ENCODE peak calls at places on chromosomes 1 and 21, in ten cellular contexts. One of them, this sample, is unnamed.
A peak's percentile ranks its signal among the peaks of the same experiment; 100 is the strongest.

GRCh38 chr1:17313910-17314309 is 5.9 kb downstream of the PADI4 start:
- DNase-seq in transverse colon: no peak
- DNase-seq in prostate gland: no peak
- DNase-seq in esophagus muscularis mucosa: no peak
- DNase-seq in spleen: no peak
- DNase-seq in breast epithelium: no peak
- DNase-seq in Panc1: no peak
- DNase-seq in HL-60: no peak
- DNase-seq in stomach: no peak
- DNase-seq in HCT116: no peak
- DNase-seq in this sample: no peak

GRCh38 chr21:36321325-36322082 is 1.5 kb downstream of the MORC3 start:
- DNase-seq in transverse colon: no peak
- DNase-seq in prostate gland: peak; percentile 17
- DNase-seq in esophagus muscularis mucosa: no peak
- DNase-seq in spleen: peak; percentile 22
- DNase-seq in breast epithelium: no peak
- DNase-seq in Panc1: no peak
- DNase-seq in HL-60: no peak
- DNase-seq in stomach: peak; percentile 33
- DNase-seq in HCT116: no peak
- DNase-seq in this sample: peak; percentile 66

GRCh38 chr1:107414550-107414949 is 273.7 kb downstream of the NTNG1 start:
- DNase-seq in transverse colon: no peak
- DNase-seq in prostate gland: no peak
- DNase-seq in esophagus muscularis mucosa: no peak
- DNase-seq in spleen: no peak
- DNase-seq in breast epithelium: no peak
- DNase-seq in Panc1: no peak
- DNase-seq in HL-60: no peak
- DNase-seq in stomach: no peak
- DNase-seq in HCT116: no peak
- DNase-seq in this sample: no peak

GRCh38 chr1:229131243-229132105 is 139.4 kb upstream of the RAB4A start:
- DNase-seq in transverse colon: no peak
- DNase-seq in prostate gland: peak; percentile 30
- DNase-seq in esophagus muscularis mucosa: no peak
- DNase-seq in spleen: no peak
- DNase-seq in breast epithelium: no peak
- DNase-seq in Panc1: no peak
- DNase-seq in HL-60: no peak
- DNase-seq in stomach: no peak
- DNase-seq in HCT116: no peak
- DNase-seq in this sample: no peak

GRCh38 chr1:119366424-119366823 is 2.2 kb upstream of the HAO2 start:
- DNase-seq in transverse colon: no peak
- DNase-seq in prostate gland: no peak
- DNase-seq in esophagus muscularis mucosa: no peak
- DNase-seq in spleen: no peak
- DNase-seq in breast epithelium: no peak
- DNase-seq in Panc1: no peak
- DNase-seq in HL-60: no peak
- DNase-seq in stomach: no peak
- DNase-seq in HCT116: no peak
- DNase-seq in this sample: no peak

GRCh38 chr1:113283914-113284313 is 106.4 kb upstream of the MAGI3 start:
- DNase-seq in transverse colon: no peak
- DNase-seq in prostate gland: no peak
- DNase-seq in esophagus muscularis mucosa: no peak
- DNase-seq in spleen: no peak
- DNase-seq in breast epithelium: no peak
- DNase-seq in Panc1: no peak
- DNase-seq in HL-60: no peak
- DNase-seq in stomach: no peak
- DNase-seq in HCT116: no peak
- DNase-seq in this sample: no peak

GRCh38 chr1:243505986-243506689 is 250.3 kb downstream of the SDCCAG8 start:
- DNase-seq in transverse colon: no peak
- DNase-seq in prostate gland: peak; percentile 61
- DNase-seq in esophagus muscularis mucosa: no peak
- DNase-seq in spleen: no peak
- DNase-seq in breast epithelium: no peak
- DNase-seq in Panc1: no peak
- DNase-seq in HL-60: no peak
- DNase-seq in stomach: no peak
- DNase-seq in HCT116: no peak
- DNase-seq in this sample: no peak

GRCh38 chr1:46446646-46447498 is 42.8 kb upstream of the DMBX1 start:
- DNase-seq in transverse colon: peak; percentile 86
- DNase-seq in prostate gland: peak; percentile 63
- DNase-seq in esophagus muscularis mucosa: no peak
- DNase-seq in spleen: peak; percentile 89
- DNase-seq in breast epithelium: peak; percentile 67
- DNase-seq in Panc1: peak; percentile 58
- DNase-seq in HL-60: no peak
- DNase-seq in stomach: peak; percentile 88
- DNase-seq in HCT116: peak; percentile 45
- DNase-seq in this sample: peak; percentile 97

GRCh38 chr1:48552420-48552819 is 80.4 kb upstream of the SPATA6 start:
- DNase-seq in transverse colon: no peak
- DNase-seq in prostate gland: no peak
- DNase-seq in esophagus muscularis mucosa: no peak
- DNase-seq in spleen: no peak
- DNase-seq in breast epithelium: no peak
- DNase-seq in Panc1: no peak
- DNase-seq in HL-60: no peak
- DNase-seq in stomach: no peak
- DNase-seq in HCT116: peak; percentile 10
- DNase-seq in this sample: peak; percentile 57

GRCh38 chr1:108592030-108592759 is 32.3 kb downstream of the EEIG2 start:
- DNase-seq in transverse colon: no peak
- DNase-seq in prostate gland: no peak
- DNase-seq in esophagus muscularis mucosa: no peak
- DNase-seq in spleen: no peak
- DNase-seq in breast epithelium: no peak
- DNase-seq in Panc1: no peak
- DNase-seq in HL-60: no peak
- DNase-seq in stomach: no peak
- DNase-seq in HCT116: no peak
- DNase-seq in this sample: no peak

GRCh38 chr1:199774433-199775089 is 252.9 kb upstream of the NR5A2 start:
- DNase-seq in transverse colon: peak; percentile 40
- DNase-seq in prostate gland: no peak
- DNase-seq in esophagus muscularis mucosa: no peak
- DNase-seq in spleen: no peak
- DNase-seq in breast epithelium: no peak
- DNase-seq in Panc1: no peak
- DNase-seq in HL-60: no peak
- DNase-seq in stomach: no peak
- DNase-seq in HCT116: no peak
- DNase-seq in this sample: no peak

GRCh38 chr21:42537106-42537742 is 23.6 kb downstream of the SLC37A1 start:
- DNase-seq in transverse colon: no peak
- DNase-seq in prostate gland: no peak
- DNase-seq in esophagus muscularis mucosa: no peak
- DNase-seq in spleen: no peak
- DNase-seq in breast epithelium: no peak
- DNase-seq in Panc1: no peak
- DNase-seq in HL-60: no peak
- DNase-seq in stomach: no peak
- DNase-seq in HCT116: no peak
- DNase-seq in this sample: no peak
- TF ChIP-seq CTCF in transverse colon: peak; percentile 16
- TF ChIP-seq CTCF in prostate gland: peak; percentile 39
- TF ChIP-seq CTCF in esophagus muscularis mucosa: no peak
- TF ChIP-seq CTCF in spleen: peak; percentile 7
- TF ChIP-seq CTCF in breast epithelium: no peak
- TF ChIP-seq CTCF in Panc1: no peak
- TF ChIP-seq CTCF in HL-60: no peak
- TF ChIP-seq CTCF in stomach: no peak
- TF ChIP-seq CTCF in HCT116: peak; percentile 46
- TF ChIP-seq CTCF in this sample: peak; percentile 21

DNA sequence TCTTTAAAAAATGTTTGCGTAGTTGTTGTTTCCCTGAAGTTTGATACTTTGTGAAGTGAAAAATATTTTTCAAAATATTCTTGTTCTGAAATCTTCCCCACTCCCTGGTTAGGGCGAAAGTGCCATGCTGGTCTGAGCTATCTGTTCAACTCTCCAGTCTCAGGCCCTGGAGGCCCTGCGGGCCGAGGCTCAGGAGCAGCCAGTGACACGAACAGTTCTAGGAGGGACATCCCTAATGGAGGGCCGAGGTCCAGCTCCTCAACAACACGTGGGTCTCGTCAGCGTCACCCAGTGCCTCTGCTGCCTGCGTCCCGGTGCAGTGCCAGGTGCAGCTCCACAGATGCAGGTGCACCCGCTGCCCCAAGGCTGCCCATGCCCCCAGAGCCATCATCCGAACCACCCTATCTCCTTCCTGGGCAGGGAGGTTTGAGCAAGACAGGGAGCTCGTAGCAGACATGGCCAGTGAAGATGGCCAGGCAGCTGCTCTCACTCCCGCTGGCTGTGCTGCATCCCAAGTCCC is 69.7 kb upstream of the COL6A1 start:
- DNase-seq in transverse colon: no peak
- DNase-seq in prostate gland: no peak
- DNase-seq in esophagus muscularis mucosa: no peak
- DNase-seq in spleen: no peak
- DNase-seq in breast epithelium: no peak
- DNase-seq in Panc1: no peak
- DNase-seq in HL-60: no peak
- DNase-seq in stomach: no peak
- DNase-seq in HCT116: no peak
- DNase-seq in this sample: no peak
- TF ChIP-seq POLR2AphosphoS5 in transverse colon: no peak
- TF ChIP-seq POLR2AphosphoS5 in prostate gland: no peak
- TF ChIP-seq POLR2AphosphoS5 in esophagus muscularis mucosa: no peak
- TF ChIP-seq POLR2AphosphoS5 in spleen: no peak
- TF ChIP-seq POLR2AphosphoS5 in breast epithelium: no peak
- TF ChIP-seq POLR2AphosphoS5 in Panc1: no peak
- TF ChIP-seq POLR2AphosphoS5 in HL-60: no peak
- TF ChIP-seq POLR2AphosphoS5 in stomach: no peak
- TF ChIP-seq POLR2AphosphoS5 in HCT116: no peak
- TF ChIP-seq POLR2AphosphoS5 in this sample: no peak

DNA sequence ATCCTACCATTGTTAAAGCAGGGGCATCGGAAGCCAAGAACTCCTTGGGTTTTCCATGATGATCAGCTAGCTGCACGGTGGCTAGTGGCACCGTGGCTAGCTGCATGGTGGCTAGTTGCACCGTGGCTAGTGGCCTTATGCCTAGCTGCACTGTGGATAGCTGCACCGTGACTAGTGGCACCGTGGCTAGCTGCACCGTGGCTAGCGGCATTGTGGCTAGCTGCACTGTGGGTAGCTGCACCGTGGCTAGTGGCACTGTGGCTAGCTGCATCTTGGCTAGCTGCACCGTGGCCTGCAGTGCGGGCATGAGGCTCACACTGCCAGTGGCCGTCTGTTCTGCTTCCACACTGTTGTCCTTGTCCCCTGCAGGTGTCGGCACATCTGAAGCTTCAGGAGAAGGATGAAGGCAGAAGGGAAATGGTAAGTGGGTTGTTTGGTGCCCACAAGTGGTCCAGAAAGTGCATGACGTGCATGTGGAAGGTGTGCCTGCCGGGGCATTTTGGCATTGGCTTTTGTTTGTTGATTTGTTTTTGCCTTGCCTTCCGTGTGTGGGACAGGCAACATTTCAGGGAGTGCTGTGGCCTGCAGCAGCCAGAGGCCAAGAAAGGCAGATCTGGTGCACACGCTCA is 38.6 kb downstream of the TFF3 start:
- DNase-seq in transverse colon: no peak
- DNase-seq in prostate gland: no peak
- DNase-seq in esophagus muscularis mucosa: no peak
- DNase-seq in spleen: no peak
- DNase-seq in breast epithelium: no peak
- DNase-seq in Panc1: no peak
- DNase-seq in HL-60: no peak
- DNase-seq in stomach: no peak
- DNase-seq in HCT116: no peak
- DNase-seq in this sample: no peak
- TF ChIP-seq CTCF in transverse colon: no peak
- TF ChIP-seq CTCF in prostate gland: no peak
- TF ChIP-seq CTCF in esophagus muscularis mucosa: no peak
- TF ChIP-seq CTCF in spleen: no peak
- TF ChIP-seq CTCF in breast epithelium: no peak
- TF ChIP-seq CTCF in Panc1: no peak
- TF ChIP-seq CTCF in HL-60: no peak
- TF ChIP-seq CTCF in stomach: no peak
- TF ChIP-seq CTCF in HCT116: peak; percentile 5
- TF ChIP-seq CTCF in this sample: no peak

GRCh38 chr1:210257698-210258395 is 25.3 kb downstream of the SERTAD4 start:
- DNase-seq in transverse colon: no peak
- DNase-seq in prostate gland: peak; percentile 82
- DNase-seq in esophagus muscularis mucosa: no peak
- DNase-seq in spleen: no peak
- DNase-seq in breast epithelium: no peak
- DNase-seq in Panc1: no peak
- DNase-seq in HL-60: no peak
- DNase-seq in stomach: no peak
- DNase-seq in HCT116: no peak
- DNase-seq in this sample: no peak

GRCh38 chr1:210260087-210260486 is 27.5 kb downstream of the SERTAD4 start:
- DNase-seq in transverse colon: no peak
- DNase-seq in prostate gland: no peak
- DNase-seq in esophagus muscularis mucosa: no peak
- DNase-seq in spleen: no peak
- DNase-seq in breast epithelium: no peak
- DNase-seq in Panc1: no peak
- DNase-seq in HL-60: no peak
- DNase-seq in stomach: no peak
- DNase-seq in HCT116: no peak
- DNase-seq in this sample: no peak

GRCh38 chr1:210262167-210262896 is 29.7 kb downstream of the SERTAD4 start:
- DNase-seq in transverse colon: no peak
- DNase-seq in prostate gland: no peak
- DNase-seq in esophagus muscularis mucosa: no peak
- DNase-seq in spleen: no peak
- DNase-seq in breast epithelium: no peak
- DNase-seq in Panc1: no peak
- DNase-seq in HL-60: no peak
- DNase-seq in stomach: no peak
- DNase-seq in HCT116: no peak
- DNase-seq in this sample: no peak

GRCh38 chr1:210262897-210263272 is 30.3 kb downstream of the SERTAD4 start:
- DNase-seq in transverse colon: no peak
- DNase-seq in prostate gland: no peak
- DNase-seq in esophagus muscularis mucosa: no peak
- DNase-seq in spleen: no peak
- DNase-seq in breast epithelium: no peak
- DNase-seq in Panc1: no peak
- DNase-seq in HL-60: no peak
- DNase-seq in stomach: no peak
- DNase-seq in HCT116: no peak
- DNase-seq in this sample: no peak

DNA sequence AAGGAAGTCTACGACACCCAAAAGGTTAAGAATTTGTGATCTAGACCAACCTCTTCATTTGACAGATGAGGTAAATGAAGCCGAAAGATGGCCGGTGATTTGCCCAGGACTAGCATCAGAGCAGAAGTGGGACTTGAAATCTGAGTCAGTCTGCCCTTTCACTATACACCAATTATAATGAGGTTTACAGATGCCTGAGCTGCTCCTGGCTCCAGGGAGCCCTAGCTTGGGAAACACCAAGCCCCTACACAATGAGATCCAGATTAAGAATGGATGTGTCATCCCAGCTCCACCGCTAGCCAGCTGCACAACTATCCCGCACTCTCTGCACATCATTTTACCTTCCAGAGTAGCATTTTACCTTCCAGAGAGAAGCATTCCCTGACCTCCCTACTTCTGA is 26.9 kb downstream of the SERTAD4 start:
- DNase-seq in transverse colon: no peak
- DNase-seq in prostate gland: no peak
- DNase-seq in esophagus muscularis mucosa: no peak
- DNase-seq in spleen: no peak
- DNase-seq in breast epithelium: no peak
- DNase-seq in Panc1: no peak
- DNase-seq in HL-60: no peak
- DNase-seq in stomach: no peak
- DNase-seq in HCT116: no peak
- DNase-seq in this sample: no peak
- TF ChIP-seq POLR2AphosphoS5 in transverse colon: no peak
- TF ChIP-seq POLR2AphosphoS5 in prostate gland: no peak
- TF ChIP-seq POLR2AphosphoS5 in esophagus muscularis mucosa: no peak
- TF ChIP-seq POLR2AphosphoS5 in spleen: no peak
- TF ChIP-seq POLR2AphosphoS5 in breast epithelium: no peak
- TF ChIP-seq POLR2AphosphoS5 in Panc1: no peak
- TF ChIP-seq POLR2AphosphoS5 in HL-60: no peak
- TF ChIP-seq POLR2AphosphoS5 in stomach: no peak
- TF ChIP-seq POLR2AphosphoS5 in HCT116: no peak
- TF ChIP-seq POLR2AphosphoS5 in this sample: no peak